ENCODE peak calls at places on chromosomes 16 and 17, in four cellular contexts. S is ACHN, M is heart left ventricle, J is cardiac muscle cell. Z is an unnamed sample.
A peak's percentile ranks its signal among the peaks of the same experiment; 100 is the strongest.

GRCh38 chr17:28071891-28072606 is 29.6 kb downstream of the NLK start:
- DNase-seq in J (no peak), M (no peak), S (no peak), Z (no peak)

GRCh38 chr17:75783069-75783783 is 1.4 kb upstream of the UNK start:
- DNase-seq in J (peak; percentile 71), S (peak; percentile 68), M (no peak), Z (peak; percentile 74)

GRCh38 chr16:30398660-30399434 is 3.6 kb downstream of the ZNF48 start:
- DNase-seq in M (no peak), S (no peak), J (no peak), Z (no peak)

GRCh38 chr17:14374268-14374667 is 73.4 kb downstream of the HS3ST3B1 start:
- DNase-seq in S (no peak), J (no peak), M (no peak), Z (no peak)

GRCh38 chr17:67680445-67681224 is 37.1 kb upstream of the NOL11 start:
- DNase-seq in J (no peak), S (no peak), M (no peak), Z (no peak)

GRCh38 chr16:85460983-85461813 is 151.9 kb upstream of the GSE1 start:
- DNase-seq in M (no peak), J (peak; percentile 69), S (no peak), Z (peak; percentile 70)

GRCh38 chr17:39082482-39082881 is 69.0 kb downstream of the PLXDC1 start:
- DNase-seq in M (no peak), J (peak; percentile 85), S (no peak), Z (peak; percentile 87)

GRCh38 chr16:65497571-65497970 is 375.7 kb upstream of the CDH11 start:
- DNase-seq in J (no peak), S (no peak), M (no peak), Z (no peak)

GRCh38 chr17:45425125-45425983 is 7.3 kb downstream of the ARHGAP27 start:
- DNase-seq in M (peak; percentile 79), J (peak; percentile 73), S (peak; percentile 98), Z (peak; percentile 62)

GRCh38 chr16:88020513-88020885 is 69.3 kb downstream of the BANP start:
- DNase-seq in J (no peak), S (no peak), M (no peak), Z (no peak)

GRCh38 chr16:20064931-20065330 is 8.8 kb downstream of the GPR139 start:
- DNase-seq in J (peak; percentile 3), M (no peak), S (no peak), Z (no peak)

GRCh38 chr17:3828151-3828851 is 17.7 kb downstream of the NCBP3 start:
- DNase-seq in S (no peak), M (no peak), J (no peak), Z (peak; percentile 17)

GRCh38 chr16:87016056-87016455 is 301.1 kb downstream of the C16orf95 start:
- DNase-seq in J (no peak), S (no peak), M (no peak), Z (no peak)

GRCh38 chr17:81270279-81270678 is 24.8 kb downstream of the SLC38A10 start:
- DNase-seq in M (no peak), S (no peak), J (no peak), Z (no peak)

GRCh38 chr16:48378276-48378675 is 6.9 kb downstream of the SIAH1 start:
- DNase-seq in S (no peak), J (no peak), M (no peak), Z (no peak)

GRCh38 chr16:12081048-12081404 is 104.5 kb downstream of the SNX29 start:
- DNase-seq in M (no peak), S (no peak), J (no peak), Z (no peak)

GRCh38 chr17:1588781-1589585 is 26.4 kb upstream of the PITPNA start:
- DNase-seq in J (peak; percentile 43), S (no peak), M (no peak), Z (peak; percentile 57)

GRCh38 chr17:80151333-80151732 is 4.4 kb upstream of the EIF4A3 start:
- DNase-seq in J (peak; percentile 77), S (no peak), M (no peak), Z (peak; percentile 82)

GRCh38 chr17:33868899-33869298 is 386.2 kb upstream of the CCL2 start:
- DNase-seq in S (no peak), M (no peak), J (no peak), Z (no peak)

GRCh38 chr17:69506489-69506888 is 92.0 kb downstream of the MAP2K6 start:
- DNase-seq in J (no peak), S (peak; percentile 49), M (no peak), Z (peak; percentile 11)

GRCh38 chr16:35411156-35411555 is 1951.7 kb downstream of the TP53TG3F start:
- DNase-seq in J (no peak), S (no peak), M (no peak), Z (no peak)

GRCh38 chr17:72386619-72387237 is 265.9 kb downstream of the SOX9 start:
- DNase-seq in M (no peak), J (no peak), S (no peak), Z (no peak)

GRCh38 chr17:34852614-34853013 is 108.6 kb downstream of the CCT6B start:
- DNase-seq in J (no peak), M (no peak), S (no peak), Z (no peak)

GRCh38 chr17:80924807-80925610 is 66.6 kb upstream of the CHMP6 start:
- DNase-seq in S (no peak), J (no peak), M (peak; percentile 58), Z (no peak)

GRCh38 chr17:69448431-69449102 is 34.1 kb downstream of the MAP2K6 start:
- DNase-seq in M (no peak), S (peak; percentile 27), J (peak; percentile 37), Z (peak; percentile 22)

GRCh38 chr17:81976332-81977210 is 858 bp upstream of the ASPSCR1 start:
- DNase-seq in S (peak; percentile 30), M (no peak), J (no peak), Z (peak; percentile 7)

GRCh38 chr17:65191805-65192740 is 54.9 kb downstream of the RGS9 start:
- DNase-seq in S (peak; percentile 64), J (peak; percentile 60), M (no peak), Z (peak; percentile 90)

GRCh38 chr17:81340606-81341346 is 45.7 kb upstream of the SLC38A10 start:
- DNase-seq in S (no peak), J (peak; percentile 63), M (peak; percentile 48), Z (peak; percentile 63)